ENCODE peak calls at places on chromosomes 6 and 20, in seven cellular contexts. One of them, this sample, is unnamed.

GRCh38 chr6:5204340-5204739 is 56.4 kb downstream of the LYRM4 start:
- DNase-seq in coronary artery: no peak
- DNase-seq in ovary: no peak
- DNase-seq in thoracic aorta: no peak
- DNase-seq in heart left ventricle: no peak
- DNase-seq in pancreas: no peak
- DNase-seq in IMR-90: no peak
- DNase-seq in this sample: no peak

GRCh38 chr6:72267470-72267869 is 354.4 kb upstream of the KCNQ5 start:
- DNase-seq in coronary artery: no peak
- DNase-seq in ovary: no peak
- DNase-seq in thoracic aorta: no peak
- DNase-seq in heart left ventricle: no peak
- DNase-seq in pancreas: no peak
- DNase-seq in IMR-90: no peak
- DNase-seq in this sample: no peak

GRCh38 chr6:150055131-150055530 is 13.8 kb downstream of the ULBP3 start:
- DNase-seq in coronary artery: no peak
- DNase-seq in ovary: no peak
- DNase-seq in thoracic aorta: no peak
- DNase-seq in heart left ventricle: no peak
- DNase-seq in pancreas: no peak
- DNase-seq in IMR-90: no peak
- DNase-seq in this sample: no peak

GRCh38 chr6:30766461-30767157 is 22.3 kb upstream of the IER3 start:
- DNase-seq in coronary artery: no peak
- DNase-seq in ovary: no peak
- DNase-seq in thoracic aorta: no peak
- DNase-seq in heart left ventricle: peak
- DNase-seq in pancreas: no peak
- DNase-seq in IMR-90: no peak
- DNase-seq in this sample: no peak

GRCh38 chr20:11569163-11569562 is 348.5 kb upstream of the BTBD3 start:
- DNase-seq in coronary artery: no peak
- DNase-seq in ovary: no peak
- DNase-seq in thoracic aorta: no peak
- DNase-seq in heart left ventricle: no peak
- DNase-seq in pancreas: no peak
- DNase-seq in IMR-90: no peak
- DNase-seq in this sample: no peak

GRCh38 chr6:55379895-55380294 is 52.6 kb downstream of the GFRAL start:
- DNase-seq in coronary artery: no peak
- DNase-seq in ovary: no peak
- DNase-seq in thoracic aorta: no peak
- DNase-seq in heart left ventricle: no peak
- DNase-seq in pancreas: no peak
- DNase-seq in IMR-90: peak
- DNase-seq in this sample: no peak

GRCh38 chr6:132919476-132919875 is 105.1 kb downstream of the RPS12 start:
- DNase-seq in coronary artery: no peak
- DNase-seq in ovary: peak
- DNase-seq in thoracic aorta: no peak
- DNase-seq in heart left ventricle: peak
- DNase-seq in pancreas: no peak
- DNase-seq in IMR-90: peak
- DNase-seq in this sample: peak

GRCh38 chr20:37699202-37699601 is 5.4 kb downstream of the CTNNBL1 start:
- DNase-seq in coronary artery: no peak
- DNase-seq in ovary: no peak
- DNase-seq in thoracic aorta: no peak
- DNase-seq in heart left ventricle: peak
- DNase-seq in pancreas: no peak
- DNase-seq in IMR-90: no peak
- DNase-seq in this sample: no peak

GRCh38 chr20:23133560-23133998 is 47.5 kb upstream of the CD93 start:
- DNase-seq in coronary artery: peak
- DNase-seq in ovary: no peak
- DNase-seq in thoracic aorta: no peak
- DNase-seq in heart left ventricle: no peak
- DNase-seq in pancreas: no peak
- DNase-seq in IMR-90: no peak
- DNase-seq in this sample: peak

GRCh38 chr6:53280207-53280606 is 68.5 kb downstream of the ELOVL5 start:
- DNase-seq in coronary artery: no peak
- DNase-seq in ovary: no peak
- DNase-seq in thoracic aorta: no peak
- DNase-seq in heart left ventricle: no peak
- DNase-seq in pancreas: no peak
- DNase-seq in IMR-90: no peak
- DNase-seq in this sample: no peak

GRCh38 chr6:53282234-53282633 is 66.5 kb downstream of the ELOVL5 start:
- DNase-seq in coronary artery: no peak
- DNase-seq in ovary: no peak
- DNase-seq in thoracic aorta: no peak
- DNase-seq in heart left ventricle: no peak
- DNase-seq in pancreas: no peak
- DNase-seq in IMR-90: no peak
- DNase-seq in this sample: no peak

GRCh38 chr6:53282741-53283140 is 66.0 kb downstream of the ELOVL5 start:
- DNase-seq in coronary artery: no peak
- DNase-seq in ovary: no peak
- DNase-seq in thoracic aorta: no peak
- DNase-seq in heart left ventricle: no peak
- DNase-seq in pancreas: no peak
- DNase-seq in IMR-90: no peak
- DNase-seq in this sample: no peak

GRCh38 chr6:53281518-53282215 is 67.1 kb downstream of the ELOVL5 start:
- DNase-seq in coronary artery: no peak
- DNase-seq in ovary: no peak
- DNase-seq in thoracic aorta: no peak
- DNase-seq in heart left ventricle: no peak
- DNase-seq in pancreas: no peak
- DNase-seq in IMR-90: no peak
- DNase-seq in this sample: no peak

DNA sequence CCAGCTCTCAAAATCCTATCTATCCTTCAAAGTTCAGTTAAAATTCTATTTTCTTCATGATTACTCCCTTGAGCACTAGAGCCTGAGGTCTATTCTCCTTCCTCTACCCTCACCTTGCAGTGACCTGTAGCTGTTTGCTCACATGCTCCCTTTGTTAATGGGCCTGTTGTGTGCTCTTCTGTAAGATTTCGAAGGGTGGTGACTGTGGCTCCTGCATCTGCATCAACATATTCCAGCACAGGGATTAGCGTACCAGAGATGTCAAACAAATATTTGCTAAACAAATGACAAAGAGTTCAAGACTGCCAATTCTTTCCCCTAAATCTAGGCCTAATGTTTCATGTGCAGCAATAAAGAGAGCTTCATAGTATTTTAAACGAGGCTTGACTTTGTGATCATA is 69.4 kb downstream of the ELOVL5 start:
- DNase-seq in coronary artery: no peak
- DNase-seq in ovary: no peak
- DNase-seq in thoracic aorta: no peak
- DNase-seq in heart left ventricle: no peak
- DNase-seq in pancreas: no peak
- DNase-seq in IMR-90: no peak
- DNase-seq in this sample: no peak
- H3K27ac ChIP-seq in coronary artery: no peak
- H3K27ac ChIP-seq in ovary: no peak
- H3K27ac ChIP-seq in thoracic aorta: no peak
- H3K27ac ChIP-seq in heart left ventricle: no peak
- H3K27ac ChIP-seq in pancreas: no peak
- H3K27ac ChIP-seq in IMR-90: no peak
- H3K27ac ChIP-seq in this sample: no peak

GRCh38 chr6:168300975-168301647 is 18.5 kb downstream of the DACT2 start:
- DNase-seq in coronary artery: no peak
- DNase-seq in ovary: no peak
- DNase-seq in thoracic aorta: no peak
- DNase-seq in heart left ventricle: peak
- DNase-seq in pancreas: no peak
- DNase-seq in IMR-90: no peak
- DNase-seq in this sample: no peak

GRCh38 chr6:168301648-168302398 is 17.8 kb downstream of the DACT2 start:
- DNase-seq in coronary artery: no peak
- DNase-seq in ovary: no peak
- DNase-seq in thoracic aorta: no peak
- DNase-seq in heart left ventricle: peak
- DNase-seq in pancreas: no peak
- DNase-seq in IMR-90: no peak
- DNase-seq in this sample: no peak

GRCh38 chr6:168303982-168304751 is 15.4 kb downstream of the DACT2 start:
- DNase-seq in coronary artery: no peak
- DNase-seq in ovary: no peak
- DNase-seq in thoracic aorta: no peak
- DNase-seq in heart left ventricle: no peak
- DNase-seq in pancreas: no peak
- DNase-seq in IMR-90: no peak
- DNase-seq in this sample: no peak

GRCh38 chr6:168304752-168305015 is 14.9 kb downstream of the DACT2 start:
- DNase-seq in coronary artery: no peak
- DNase-seq in ovary: no peak
- DNase-seq in thoracic aorta: no peak
- DNase-seq in heart left ventricle: no peak
- DNase-seq in pancreas: no peak
- DNase-seq in IMR-90: no peak
- DNase-seq in this sample: peak

DNA sequence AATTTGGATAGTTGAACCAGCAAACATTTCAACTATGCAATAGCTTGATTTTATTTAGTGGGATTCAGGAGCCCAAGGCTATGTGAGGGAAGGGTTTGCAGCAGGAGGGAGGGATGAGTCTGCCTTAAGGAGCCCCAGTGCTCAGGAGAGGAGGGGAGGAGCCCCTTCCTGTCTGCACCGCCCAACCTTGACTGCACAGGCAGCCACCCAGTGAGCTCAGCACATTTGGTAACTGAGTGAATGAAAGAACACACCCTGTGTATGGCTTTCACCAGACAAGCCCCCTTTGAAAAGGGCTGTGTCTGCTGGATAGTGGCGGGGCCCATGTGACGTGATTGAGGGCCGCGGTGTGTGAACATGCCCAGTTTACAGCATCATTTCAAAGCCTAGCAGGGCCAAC is 17.0 kb downstream of the DACT2 start:
- DNase-seq in coronary artery: no peak
- DNase-seq in ovary: no peak
- DNase-seq in thoracic aorta: no peak
- DNase-seq in heart left ventricle: peak
- DNase-seq in pancreas: no peak
- DNase-seq in IMR-90: no peak
- DNase-seq in this sample: peak
- H3K27ac ChIP-seq in coronary artery: no peak
- H3K27ac ChIP-seq in ovary: no peak
- H3K27ac ChIP-seq in thoracic aorta: no peak
- H3K27ac ChIP-seq in heart left ventricle: no peak
- H3K27ac ChIP-seq in pancreas: no peak
- H3K27ac ChIP-seq in IMR-90: no peak
- H3K27ac ChIP-seq in this sample: no peak

GRCh38 chr20:49582413-49583334 is 14.7 kb upstream of the PTGIS start:
- DNase-seq in coronary artery: no peak
- DNase-seq in ovary: no peak
- DNase-seq in thoracic aorta: no peak
- DNase-seq in heart left ventricle: no peak
- DNase-seq in pancreas: no peak
- DNase-seq in IMR-90: no peak
- DNase-seq in this sample: no peak

GRCh38 chr20:49581482-49581881 is 13.5 kb upstream of the PTGIS start:
- DNase-seq in coronary artery: no peak
- DNase-seq in ovary: no peak
- DNase-seq in thoracic aorta: no peak
- DNase-seq in heart left ventricle: no peak
- DNase-seq in pancreas: no peak
- DNase-seq in IMR-90: no peak
- DNase-seq in this sample: no peak

GRCh38 chr20:49579195-49579594 is 11.3 kb upstream of the PTGIS start:
- DNase-seq in coronary artery: peak
- DNase-seq in ovary: no peak
- DNase-seq in thoracic aorta: no peak
- DNase-seq in heart left ventricle: no peak
- DNase-seq in pancreas: no peak
- DNase-seq in IMR-90: no peak
- DNase-seq in this sample: no peak

GRCh38 chr20:49579874-49580817 is 12.2 kb upstream of the PTGIS start:
- DNase-seq in coronary artery: no peak
- DNase-seq in ovary: peak
- DNase-seq in thoracic aorta: no peak
- DNase-seq in heart left ventricle: no peak
- DNase-seq in pancreas: no peak
- DNase-seq in IMR-90: peak
- DNase-seq in this sample: peak

DNA sequence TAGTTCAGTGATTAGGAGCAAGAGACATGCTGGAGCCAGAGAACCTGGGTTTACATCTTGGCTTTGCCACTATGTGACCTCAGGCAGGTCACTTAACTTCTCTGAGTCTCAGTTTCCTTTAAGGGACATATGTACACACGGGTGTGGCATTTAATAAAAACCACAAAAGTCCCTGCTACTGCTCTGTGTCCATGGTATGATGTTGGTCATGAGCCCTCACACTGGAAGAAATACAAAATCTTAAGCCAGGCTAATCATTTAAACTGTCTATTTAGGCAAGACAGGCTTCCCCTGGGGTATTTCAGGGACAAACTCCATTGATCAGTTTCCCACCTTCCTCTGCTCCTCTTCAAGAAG is 12.9 kb upstream of the PTGIS start:
- DNase-seq in coronary artery: no peak
- DNase-seq in ovary: no peak
- DNase-seq in thoracic aorta: no peak
- DNase-seq in heart left ventricle: no peak
- DNase-seq in pancreas: no peak
- DNase-seq in IMR-90: no peak
- DNase-seq in this sample: no peak
- H3K27ac ChIP-seq in coronary artery: peak
- H3K27ac ChIP-seq in ovary: no peak
- H3K27ac ChIP-seq in thoracic aorta: peak
- H3K27ac ChIP-seq in heart left ventricle: no peak
- H3K27ac ChIP-seq in pancreas: no peak
- H3K27ac ChIP-seq in IMR-90: peak
- H3K27ac ChIP-seq in this sample: peak

DNA sequence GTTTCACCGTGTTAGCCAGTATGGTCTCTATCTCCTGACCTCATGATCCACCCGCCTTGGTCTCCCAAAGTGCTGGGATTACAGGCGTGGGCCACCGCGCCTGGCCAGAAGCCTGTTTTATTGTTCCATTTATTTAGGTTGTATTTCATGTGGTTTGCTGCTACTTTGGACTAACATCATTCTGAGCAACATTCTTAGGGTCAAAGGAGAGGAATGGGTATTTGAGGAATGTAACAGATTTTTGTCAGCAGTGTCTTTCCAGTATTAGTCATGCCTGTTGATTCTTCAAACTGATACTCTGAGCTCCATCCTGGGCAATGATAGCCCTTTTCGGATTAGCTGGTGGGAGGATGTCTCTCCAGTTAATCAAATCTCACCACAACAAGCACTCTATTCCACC is 213.0 kb upstream of the CITED2 start:
- DNase-seq in coronary artery: no peak
- DNase-seq in ovary: no peak
- DNase-seq in thoracic aorta: no peak
- DNase-seq in heart left ventricle: no peak
- DNase-seq in pancreas: no peak
- DNase-seq in IMR-90: peak
- DNase-seq in this sample: no peak
- H3K27ac ChIP-seq in coronary artery: no peak
- H3K27ac ChIP-seq in ovary: no peak
- H3K27ac ChIP-seq in thoracic aorta: no peak
- H3K27ac ChIP-seq in heart left ventricle: no peak
- H3K27ac ChIP-seq in pancreas: peak
- H3K27ac ChIP-seq in IMR-90: peak
- H3K27ac ChIP-seq in this sample: peak